ENCODE peak calls at places on chromosomes 6 and 20, in four cellular contexts. One of them, this sample, is unnamed.

GRCh38 chr6:71326611-71327010 is 38.0 kb downstream of the OGFRL1 start:
- DNase-seq in HepG2: no peak
- DNase-seq in HTR-8/SVneo: no peak
- DNase-seq in neural crest cell: no peak
- DNase-seq in this sample: no peak

GRCh38 chr20:33702861-33703260 is 16.7 kb upstream of the E2F1 start:
- DNase-seq in HTR-8/SVneo: no peak
- DNase-seq in neural crest cell: no peak
- DNase-seq in HepG2: no peak
- DNase-seq in this sample: no peak

GRCh38 chr6:105991561-105992314 is 94.4 kb upstream of the PRDM1 start:
- DNase-seq in HepG2: peak
- DNase-seq in neural crest cell: no peak
- DNase-seq in HTR-8/SVneo: no peak
- DNase-seq in this sample: no peak

GRCh38 chr6:23754197-23754596 is 371.8 kb upstream of the NRSN1 start:
- DNase-seq in HepG2: no peak
- DNase-seq in neural crest cell: no peak
- DNase-seq in HTR-8/SVneo: no peak
- DNase-seq in this sample: no peak

GRCh38 chr20:52539891-52540290 is 348.3 kb upstream of the ZFP64 start:
- DNase-seq in HTR-8/SVneo: no peak
- DNase-seq in HepG2: no peak
- DNase-seq in neural crest cell: no peak
- DNase-seq in this sample: no peak

GRCh38 chr6:14658909-14659561 is 541.5 kb downstream of the CD83 start:
- DNase-seq in HTR-8/SVneo: peak
- DNase-seq in HepG2: no peak
- DNase-seq in neural crest cell: no peak
- DNase-seq in this sample: no peak

GRCh38 chr6:141401851-141402250 is 730.9 kb upstream of the GJE1 start:
- DNase-seq in HepG2: no peak
- DNase-seq in neural crest cell: no peak
- DNase-seq in HTR-8/SVneo: no peak
- DNase-seq in this sample: no peak

GRCh38 chr6:148091394-148091793 is 251.2 kb upstream of the SASH1 start:
- DNase-seq in HTR-8/SVneo: no peak
- DNase-seq in HepG2: no peak
- DNase-seq in neural crest cell: no peak
- DNase-seq in this sample: no peak

GRCh38 chr6:63999613-64000012 is 364.0 kb downstream of the PHF3 start:
- DNase-seq in HepG2: no peak
- DNase-seq in neural crest cell: no peak
- DNase-seq in HTR-8/SVneo: no peak
- DNase-seq in this sample: no peak

GRCh38 chr6:115882174-115882573 is 178.5 kb downstream of the FRK start:
- DNase-seq in HTR-8/SVneo: no peak
- DNase-seq in HepG2: no peak
- DNase-seq in neural crest cell: no peak
- DNase-seq in this sample: no peak

GRCh38 chr20:49685161-49685601 is 28.5 kb downstream of the B4GALT5 start:
- DNase-seq in HTR-8/SVneo: no peak
- DNase-seq in neural crest cell: no peak
- DNase-seq in HepG2: no peak
- DNase-seq in this sample: no peak

GRCh38 chr6:148509152-148509571 is 166.5 kb downstream of the SASH1 start:
- DNase-seq in HepG2: no peak
- DNase-seq in HTR-8/SVneo: no peak
- DNase-seq in neural crest cell: no peak
- DNase-seq in this sample: no peak

GRCh38 chr6:49205526-49205925 is 257.5 kb downstream of the MMUT start:
- DNase-seq in neural crest cell: no peak
- DNase-seq in HTR-8/SVneo: no peak
- DNase-seq in HepG2: no peak
- DNase-seq in this sample: no peak

GRCh38 chr6:14524319-14524718 is 406.7 kb downstream of the CD83 start:
- DNase-seq in HTR-8/SVneo: no peak
- DNase-seq in neural crest cell: no peak
- DNase-seq in HepG2: no peak
- DNase-seq in this sample: no peak